ENCODE peak calls at places on chromosomes 4 and X, in nine cellular contexts. One of them, this sample, is unnamed.

GRCh38 chr4:54092800-54093608 is 7.0 kb upstream of the GSX2 start:
- DNase-seq in left ventricle myocardium inferior: no peak
- DNase-seq in amygdala: no peak
- DNase-seq in ELR: no peak
- DNase-seq in stimulated activated CD8-positive, alpha-beta memory T cell treated with anti-CD3 and anti-CD28 coated beads, Interleukin-15, amount 100 ng/mL, for 4 hours: no peak
- DNase-seq in EH: no peak
- DNase-seq in SK-MEL-5: no peak
- DNase-seq in CD4-positive, CD25-positive, alpha-beta regulatory T cell: no peak
- DNase-seq in activated naive CD8-positive, alpha-beta T cell treated with anti-CD3 and anti-CD28 coated beads, Interleukin-2, amount 10 ng/mL, durations not matched to agents 7 days and 5 days: no peak
- DNase-seq in this sample: no peak

GRCh38 chr4:113499696-113500095 is 261.8 kb downstream of the CAMK2D start:
- DNase-seq in left ventricle myocardium inferior: no peak
- DNase-seq in stimulated activated CD8-positive, alpha-beta memory T cell treated with anti-CD3 and anti-CD28 coated beads, Interleukin-15, amount 100 ng/mL, for 4 hours: no peak
- DNase-seq in CD4-positive, CD25-positive, alpha-beta regulatory T cell: no peak
- DNase-seq in EH: peak; percentile 61
- DNase-seq in SK-MEL-5: no peak
- DNase-seq in ELR: peak; percentile 60
- DNase-seq in activated naive CD8-positive, alpha-beta T cell treated with anti-CD3 and anti-CD28 coated beads, Interleukin-2, amount 10 ng/mL, durations not matched to agents 7 days and 5 days: no peak
- DNase-seq in amygdala: no peak
- DNase-seq in this sample: no peak

GRCh38 chr4:37977471-37978452 is 17.6 kb downstream of the PTTG2 start:
- DNase-seq in stimulated activated CD8-positive, alpha-beta memory T cell treated with anti-CD3 and anti-CD28 coated beads, Interleukin-15, amount 100 ng/mL, for 4 hours: peak; percentile 62
- DNase-seq in CD4-positive, CD25-positive, alpha-beta regulatory T cell: peak; percentile 77
- DNase-seq in left ventricle myocardium inferior: peak; percentile 75
- DNase-seq in EH: peak; percentile 69
- DNase-seq in activated naive CD8-positive, alpha-beta T cell treated with anti-CD3 and anti-CD28 coated beads, Interleukin-2, amount 10 ng/mL, durations not matched to agents 7 days and 5 days: peak; percentile 75
- DNase-seq in ELR: peak; percentile 68
- DNase-seq in SK-MEL-5: peak; percentile 67
- DNase-seq in amygdala: peak; percentile 10
- DNase-seq in this sample: peak; percentile 38

GRCh38 chr4:111773858-111774257 is 371.4 kb upstream of the FAM241A start:
- DNase-seq in left ventricle myocardium inferior: no peak
- DNase-seq in amygdala: no peak
- DNase-seq in activated naive CD8-positive, alpha-beta T cell treated with anti-CD3 and anti-CD28 coated beads, Interleukin-2, amount 10 ng/mL, durations not matched to agents 7 days and 5 days: no peak
- DNase-seq in SK-MEL-5: no peak
- DNase-seq in CD4-positive, CD25-positive, alpha-beta regulatory T cell: no peak
- DNase-seq in EH: peak; percentile 4
- DNase-seq in ELR: no peak
- DNase-seq in stimulated activated CD8-positive, alpha-beta memory T cell treated with anti-CD3 and anti-CD28 coated beads, Interleukin-15, amount 100 ng/mL, for 4 hours: no peak
- DNase-seq in this sample: no peak

GRCh38 chr4:147173797-147174196 is 228.1 kb upstream of the TTC29 start:
- DNase-seq in CD4-positive, CD25-positive, alpha-beta regulatory T cell: no peak
- DNase-seq in activated naive CD8-positive, alpha-beta T cell treated with anti-CD3 and anti-CD28 coated beads, Interleukin-2, amount 10 ng/mL, durations not matched to agents 7 days and 5 days: no peak
- DNase-seq in stimulated activated CD8-positive, alpha-beta memory T cell treated with anti-CD3 and anti-CD28 coated beads, Interleukin-15, amount 100 ng/mL, for 4 hours: no peak
- DNase-seq in amygdala: no peak
- DNase-seq in left ventricle myocardium inferior: no peak
- DNase-seq in ELR: no peak
- DNase-seq in SK-MEL-5: no peak
- DNase-seq in EH: no peak
- DNase-seq in this sample: no peak

GRCh38 chr4:139028191-139028661 is 12.6 kb downstream of the NOCT start:
- DNase-seq in left ventricle myocardium inferior: peak; percentile 80
- DNase-seq in stimulated activated CD8-positive, alpha-beta memory T cell treated with anti-CD3 and anti-CD28 coated beads, Interleukin-15, amount 100 ng/mL, for 4 hours: no peak
- DNase-seq in amygdala: peak; percentile 31
- DNase-seq in SK-MEL-5: no peak
- DNase-seq in activated naive CD8-positive, alpha-beta T cell treated with anti-CD3 and anti-CD28 coated beads, Interleukin-2, amount 10 ng/mL, durations not matched to agents 7 days and 5 days: no peak
- DNase-seq in CD4-positive, CD25-positive, alpha-beta regulatory T cell: no peak
- DNase-seq in EH: no peak
- DNase-seq in ELR: no peak
- DNase-seq in this sample: peak; percentile 32

GRCh38 chrX:149151805-149152757 is 353.0 kb downstream of the IDS start:
- DNase-seq in EH: peak; percentile 28
- DNase-seq in stimulated activated CD8-positive, alpha-beta memory T cell treated with anti-CD3 and anti-CD28 coated beads, Interleukin-15, amount 100 ng/mL, for 4 hours: no peak
- DNase-seq in amygdala: no peak
- DNase-seq in ELR: no peak
- DNase-seq in activated naive CD8-positive, alpha-beta T cell treated with anti-CD3 and anti-CD28 coated beads, Interleukin-2, amount 10 ng/mL, durations not matched to agents 7 days and 5 days: no peak
- DNase-seq in left ventricle myocardium inferior: no peak
- DNase-seq in SK-MEL-5: no peak
- DNase-seq in CD4-positive, CD25-positive, alpha-beta regulatory T cell: no peak
- DNase-seq in this sample: no peak

GRCh38 chrX:132877954-132878536 is 80.4 kb downstream of the HS6ST2 start:
- DNase-seq in amygdala: no peak
- DNase-seq in EH: no peak
- DNase-seq in stimulated activated CD8-positive, alpha-beta memory T cell treated with anti-CD3 and anti-CD28 coated beads, Interleukin-15, amount 100 ng/mL, for 4 hours: no peak
- DNase-seq in SK-MEL-5: no peak
- DNase-seq in ELR: no peak
- DNase-seq in left ventricle myocardium inferior: no peak
- DNase-seq in activated naive CD8-positive, alpha-beta T cell treated with anti-CD3 and anti-CD28 coated beads, Interleukin-2, amount 10 ng/mL, durations not matched to agents 7 days and 5 days: no peak
- DNase-seq in CD4-positive, CD25-positive, alpha-beta regulatory T cell: no peak
- DNase-seq in this sample: no peak

GRCh38 chr4:112726041-112726440 is 89.1 kb downstream of the LARP7 start:
- DNase-seq in SK-MEL-5: no peak
- DNase-seq in amygdala: no peak
- DNase-seq in left ventricle myocardium inferior: no peak
- DNase-seq in CD4-positive, CD25-positive, alpha-beta regulatory T cell: no peak
- DNase-seq in ELR: no peak
- DNase-seq in EH: no peak
- DNase-seq in activated naive CD8-positive, alpha-beta T cell treated with anti-CD3 and anti-CD28 coated beads, Interleukin-2, amount 10 ng/mL, durations not matched to agents 7 days and 5 days: no peak
- DNase-seq in stimulated activated CD8-positive, alpha-beta memory T cell treated with anti-CD3 and anti-CD28 coated beads, Interleukin-15, amount 100 ng/mL, for 4 hours: no peak
- DNase-seq in this sample: no peak

GRCh38 chrX:46918434-46918833 is 6.2 kb downstream of the JADE3 start:
- DNase-seq in ELR: no peak
- DNase-seq in CD4-positive, CD25-positive, alpha-beta regulatory T cell: no peak
- DNase-seq in activated naive CD8-positive, alpha-beta T cell treated with anti-CD3 and anti-CD28 coated beads, Interleukin-2, amount 10 ng/mL, durations not matched to agents 7 days and 5 days: no peak
- DNase-seq in EH: no peak
- DNase-seq in stimulated activated CD8-positive, alpha-beta memory T cell treated with anti-CD3 and anti-CD28 coated beads, Interleukin-15, amount 100 ng/mL, for 4 hours: no peak
- DNase-seq in left ventricle myocardium inferior: no peak
- DNase-seq in SK-MEL-5: no peak
- DNase-seq in amygdala: no peak
- DNase-seq in this sample: no peak

GRCh38 chr4:162274354-162274753 is 110.6 kb upstream of the FSTL5 start:
- DNase-seq in amygdala: no peak
- DNase-seq in ELR: no peak
- DNase-seq in CD4-positive, CD25-positive, alpha-beta regulatory T cell: no peak
- DNase-seq in EH: no peak
- DNase-seq in stimulated activated CD8-positive, alpha-beta memory T cell treated with anti-CD3 and anti-CD28 coated beads, Interleukin-15, amount 100 ng/mL, for 4 hours: no peak
- DNase-seq in SK-MEL-5: no peak
- DNase-seq in left ventricle myocardium inferior: no peak
- DNase-seq in activated naive CD8-positive, alpha-beta T cell treated with anti-CD3 and anti-CD28 coated beads, Interleukin-2, amount 10 ng/mL, durations not matched to agents 7 days and 5 days: no peak
- DNase-seq in this sample: no peak

GRCh38 chrX:58025979-58026378 is 115.7 kb upstream of the ZXDA start:
- DNase-seq in stimulated activated CD8-positive, alpha-beta memory T cell treated with anti-CD3 and anti-CD28 coated beads, Interleukin-15, amount 100 ng/mL, for 4 hours: no peak
- DNase-seq in EH: peak; percentile 21
- DNase-seq in ELR: peak; percentile 20
- DNase-seq in CD4-positive, CD25-positive, alpha-beta regulatory T cell: peak; percentile 26
- DNase-seq in amygdala: no peak
- DNase-seq in left ventricle myocardium inferior: no peak
- DNase-seq in activated naive CD8-positive, alpha-beta T cell treated with anti-CD3 and anti-CD28 coated beads, Interleukin-2, amount 10 ng/mL, durations not matched to agents 7 days and 5 days: no peak
- DNase-seq in SK-MEL-5: peak; percentile 62
- DNase-seq in this sample: no peak

GRCh38 chr4:170122252-170122651 is 32.5 kb upstream of the AADAT start:
- DNase-seq in ELR: no peak
- DNase-seq in CD4-positive, CD25-positive, alpha-beta regulatory T cell: no peak
- DNase-seq in left ventricle myocardium inferior: no peak
- DNase-seq in EH: no peak
- DNase-seq in amygdala: no peak
- DNase-seq in SK-MEL-5: no peak
- DNase-seq in stimulated activated CD8-positive, alpha-beta memory T cell treated with anti-CD3 and anti-CD28 coated beads, Interleukin-15, amount 100 ng/mL, for 4 hours: no peak
- DNase-seq in activated naive CD8-positive, alpha-beta T cell treated with anti-CD3 and anti-CD28 coated beads, Interleukin-2, amount 10 ng/mL, durations not matched to agents 7 days and 5 days: no peak
- DNase-seq in this sample: no peak

GRCh38 chrX:103831803-103832544 is at the start of gene RAB9B:
- DNase-seq in SK-MEL-5: peak; percentile 22
- DNase-seq in EH: peak; percentile 55
- DNase-seq in amygdala: peak; percentile 51
- DNase-seq in activated naive CD8-positive, alpha-beta T cell treated with anti-CD3 and anti-CD28 coated beads, Interleukin-2, amount 10 ng/mL, durations not matched to agents 7 days and 5 days: peak; percentile 45
- DNase-seq in ELR: peak; percentile 60
- DNase-seq in left ventricle myocardium inferior: peak; percentile 70
- DNase-seq in stimulated activated CD8-positive, alpha-beta memory T cell treated with anti-CD3 and anti-CD28 coated beads, Interleukin-15, amount 100 ng/mL, for 4 hours: peak; percentile 46
- DNase-seq in CD4-positive, CD25-positive, alpha-beta regulatory T cell: peak; percentile 2
- DNase-seq in this sample: peak; percentile 35

GRCh38 chr4:89800527-89801103 is 36.3 kb downstream of the SNCA start:
- DNase-seq in stimulated activated CD8-positive, alpha-beta memory T cell treated with anti-CD3 and anti-CD28 coated beads, Interleukin-15, amount 100 ng/mL, for 4 hours: no peak
- DNase-seq in ELR: peak; percentile 52
- DNase-seq in amygdala: no peak
- DNase-seq in activated naive CD8-positive, alpha-beta T cell treated with anti-CD3 and anti-CD28 coated beads, Interleukin-2, amount 10 ng/mL, durations not matched to agents 7 days and 5 days: no peak
- DNase-seq in EH: peak; percentile 15
- DNase-seq in CD4-positive, CD25-positive, alpha-beta regulatory T cell: no peak
- DNase-seq in left ventricle myocardium inferior: no peak
- DNase-seq in SK-MEL-5: peak; percentile 93
- DNase-seq in this sample: no peak

GRCh38 chr4:57303012-57303751 is 193.0 kb upstream of the IGFBP7 start:
- DNase-seq in left ventricle myocardium inferior: no peak
- DNase-seq in CD4-positive, CD25-positive, alpha-beta regulatory T cell: no peak
- DNase-seq in amygdala: no peak
- DNase-seq in SK-MEL-5: peak; percentile 40
- DNase-seq in activated naive CD8-positive, alpha-beta T cell treated with anti-CD3 and anti-CD28 coated beads, Interleukin-2, amount 10 ng/mL, durations not matched to agents 7 days and 5 days: no peak
- DNase-seq in ELR: peak; percentile 18
- DNase-seq in stimulated activated CD8-positive, alpha-beta memory T cell treated with anti-CD3 and anti-CD28 coated beads, Interleukin-15, amount 100 ng/mL, for 4 hours: no peak
- DNase-seq in EH: peak; percentile 16
- DNase-seq in this sample: no peak

GRCh38 chr4:24582235-24582863 is 2.0 kb downstream of the DHX15 start:
- DNase-seq in stimulated activated CD8-positive, alpha-beta memory T cell treated with anti-CD3 and anti-CD28 coated beads, Interleukin-15, amount 100 ng/mL, for 4 hours: no peak
- DNase-seq in CD4-positive, CD25-positive, alpha-beta regulatory T cell: no peak
- DNase-seq in left ventricle myocardium inferior: no peak
- DNase-seq in SK-MEL-5: peak; percentile 16
- DNase-seq in activated naive CD8-positive, alpha-beta T cell treated with anti-CD3 and anti-CD28 coated beads, Interleukin-2, amount 10 ng/mL, durations not matched to agents 7 days and 5 days: no peak
- DNase-seq in EH: no peak
- DNase-seq in amygdala: no peak
- DNase-seq in ELR: peak; percentile 22
- DNase-seq in this sample: no peak

GRCh38 chr4:125956281-125956680 is 641.5 kb downstream of the FAT4 start:
- DNase-seq in CD4-positive, CD25-positive, alpha-beta regulatory T cell: no peak
- DNase-seq in ELR: no peak
- DNase-seq in stimulated activated CD8-positive, alpha-beta memory T cell treated with anti-CD3 and anti-CD28 coated beads, Interleukin-15, amount 100 ng/mL, for 4 hours: no peak
- DNase-seq in SK-MEL-5: no peak
- DNase-seq in amygdala: no peak
- DNase-seq in left ventricle myocardium inferior: no peak
- DNase-seq in EH: peak; percentile 8
- DNase-seq in activated naive CD8-positive, alpha-beta T cell treated with anti-CD3 and anti-CD28 coated beads, Interleukin-2, amount 10 ng/mL, durations not matched to agents 7 days and 5 days: no peak
- DNase-seq in this sample: no peak

GRCh38 chrX:42944381-42944998 is 166.5 kb upstream of the PPP1R2C start:
- DNase-seq in CD4-positive, CD25-positive, alpha-beta regulatory T cell: peak; percentile 50
- DNase-seq in amygdala: no peak
- DNase-seq in SK-MEL-5: no peak
- DNase-seq in ELR: no peak
- DNase-seq in EH: no peak
- DNase-seq in activated naive CD8-positive, alpha-beta T cell treated with anti-CD3 and anti-CD28 coated beads, Interleukin-2, amount 10 ng/mL, durations not matched to agents 7 days and 5 days: peak; percentile 25
- DNase-seq in left ventricle myocardium inferior: no peak
- DNase-seq in stimulated activated CD8-positive, alpha-beta memory T cell treated with anti-CD3 and anti-CD28 coated beads, Interleukin-15, amount 100 ng/mL, for 4 hours: no peak
- DNase-seq in this sample: no peak

GRCh38 chr4:57136281-57136680 is 26.1 kb upstream of the IGFBP7 start:
- DNase-seq in SK-MEL-5: no peak
- DNase-seq in amygdala: no peak
- DNase-seq in EH: peak; percentile 80
- DNase-seq in stimulated activated CD8-positive, alpha-beta memory T cell treated with anti-CD3 and anti-CD28 coated beads, Interleukin-15, amount 100 ng/mL, for 4 hours: no peak
- DNase-seq in ELR: peak; percentile 84
- DNase-seq in activated naive CD8-positive, alpha-beta T cell treated with anti-CD3 and anti-CD28 coated beads, Interleukin-2, amount 10 ng/mL, durations not matched to agents 7 days and 5 days: no peak
- DNase-seq in CD4-positive, CD25-positive, alpha-beta regulatory T cell: no peak
- DNase-seq in left ventricle myocardium inferior: no peak
- DNase-seq in this sample: no peak

This sample was measured in substantia nigra.